ENCODE peak calls at places on chromosome 2, in five cellular contexts. W is trophoblast cell, S is mesenchymal stem cell, C is IMR-90, X is neuronal stem cell. N is an unnamed sample.
A peak's percentile ranks its signal among the peaks of the same experiment; 100 is the strongest.

GRCh38 chr2:85806358-85807118 is 52.7 kb downstream of the ATOH8 start:
- DNase-seq in W (peak; percentile 72), S (no peak), C (no peak), X (no peak), N (no peak)

GRCh38 chr2:75406138-75406537 is 154.6 kb downstream of the EVA1A start:
- DNase-seq in W (no peak), S (no peak), C (no peak), X (peak; percentile 11), N (no peak)

GRCh38 chr2:1839066-1839756 is 94.9 kb upstream of the PXDN start:
- DNase-seq in W (no peak), S (no peak), C (no peak), X (no peak), N (no peak)

GRCh38 chr2:215684448-215685217 is 248.8 kb upstream of the FN1 start:
- DNase-seq in W (peak; percentile 51), S (no peak), C (peak; percentile 76), X (no peak), N (no peak)

GRCh38 chr2:169438476-169438875 is 40.8 kb upstream of the BBS5 start:
- DNase-seq in W (no peak), S (no peak), C (no peak), X (peak; percentile 17), N (no peak)

GRCh38 chr2:9481257-9481922 is 7.0 kb downstream of the IAH1 start:
- DNase-seq in W (no peak), S (peak; percentile 64), C (peak; percentile 83), X (no peak), N (no peak)

GRCh38 chr2:173355132-173355865 is 627 bp downstream of the CDCA7 start:
- DNase-seq in W (peak; percentile 66), S (peak; percentile 84), C (peak; percentile 60), X (peak; percentile 51), N (peak; percentile 67)

GRCh38 chr2:181457741-181458425 is 697 bp downstream of the ITGA4 start:
- DNase-seq in W (no peak), S (peak; percentile 67), C (peak; percentile 35), X (peak; percentile 27), N (peak; percentile 43)

GRCh38 chr2:69043736-69044400 is 30.9 kb downstream of the ANTXR1 start:
- DNase-seq in W (peak; percentile 83), S (no peak), C (no peak), X (no peak), N (no peak)

GRCh38 chr2:221478106-221478863 is 93.8 kb downstream of the EPHA4 start:
- DNase-seq in W (peak; percentile 21), S (peak; percentile 12), C (peak; percentile 28), X (no peak), N (peak; percentile 47)

GRCh38 chr2:133415210-133415876 is 152.9 kb downstream of the NCKAP5 start:
- DNase-seq in W (no peak), S (no peak), C (no peak), X (no peak), N (no peak)

DNA sequence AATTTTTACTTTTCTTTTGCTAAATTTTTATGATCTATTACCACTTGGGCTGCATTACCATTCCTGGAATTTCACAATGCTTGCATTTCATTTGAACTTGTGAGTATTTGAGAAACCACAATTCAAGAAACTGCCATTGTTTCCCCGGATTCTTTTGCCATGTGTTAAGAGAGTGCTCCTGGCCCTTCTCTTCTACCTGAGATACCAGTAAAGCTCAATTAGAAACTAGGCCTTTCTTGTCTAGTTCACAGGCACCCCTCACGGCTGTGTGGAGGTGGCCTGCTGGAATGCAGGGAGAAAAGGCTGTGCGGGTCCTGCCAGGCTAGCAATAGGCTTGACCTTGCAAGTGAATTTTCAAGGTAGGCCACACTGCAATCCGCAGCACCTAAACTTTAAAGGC is 40.8 kb downstream of the ZEB2 start:
- DNase-seq in W (no peak), S (no peak), C (peak; percentile 59), X (no peak), N (peak; percentile 68)
- H2BK120ac ChIP-seq in W (peak overlapping the region; percentile 69), S (no peak overlapping the region), C (peak overlapping the region; percentile 18), X (no peak overlapping the region), N (no peak overlapping the region)

GRCh38 chr2:205481861-205482260 is 200.4 kb upstream of the NRP2 start:
- DNase-seq in W (no peak), S (no peak), C (no peak), X (no peak), N (no peak)
- H3K14ac ChIP-seq in W (no peak overlapping the region), S (no peak overlapping the region), C (no peak overlapping the region), X (no peak overlapping the region), N (no peak overlapping the region)

GRCh38 chr2:61537590-61538178 is 472 bp downstream of the XPO1 start:
- DNase-seq in W (peak; percentile 48), S (no peak), C (no peak), X (peak; percentile 15), N (no peak)

GRCh38 chr2:61538179-61538919 is at the start of gene XPO1:
- DNase-seq in W (peak; percentile 100), S (peak; percentile 100), C (peak; percentile 99), X (peak; percentile 100), N (peak; percentile 99)

GRCh38 chr2:61536086-61536722 is 2.0 kb downstream of the XPO1 start:
- DNase-seq in W (no peak), S (peak; percentile 66), C (peak; percentile 16), X (no peak), N (no peak)

GRCh38 chr2:61536723-61537581 is 1.2 kb downstream of the XPO1 start:
- DNase-seq in W (peak; percentile 91), S (peak; percentile 95), C (peak; percentile 88), X (peak; percentile 84), N (peak; percentile 92)

GRCh38 chr2:61538920-61539559 is 884 bp upstream of the XPO1 start:
- DNase-seq in W (peak; percentile 25), S (peak; percentile 34), C (peak; percentile 10), X (peak; percentile 6), N (peak; percentile 49)
- H3K4ac ChIP-seq in W (peak overlapping the region; percentile 52), S (no peak overlapping the region), C (peak overlapping the region; percentile 39), X (no peak overlapping the region), N (no peak overlapping the region)

GRCh38 chr2:31208240-31208639 is 9.1 kb downstream of the CAPN14 start:
- DNase-seq in W (no peak), S (no peak), C (no peak), X (no peak), N (no peak)
- H2BK120ac ChIP-seq in W (no peak overlapping the region), S (no peak overlapping the region), C (no peak overlapping the region), X (no peak overlapping the region), N (no peak overlapping the region)

GRCh38 chr2:200408428-200409311 is 101.2 kb downstream of the KCTD18 start:
- DNase-seq in W (peak; percentile 84), S (peak; percentile 94), C (peak; percentile 97), X (no peak), N (no peak)
- H3K14ac ChIP-seq in W (no peak overlapping the region), S (no peak overlapping the region), C (peak overlapping the region; percentile 68), X (no peak overlapping the region), N (no peak overlapping the region)